ENCODE peak calls at places on chromosomes 13 and 19, in six cellular contexts. B is K562, C is GM12878, J is HepG2, N is upper lobe of left lung, K is HCT116. F is an unnamed sample.

GRCh38 chr19:572891-573825 is 762 bp downstream of the BSG start:
- ATAC-seq in N (peak; percentile 45), K (peak; percentile 20), B (peak; percentile 13), C (peak; percentile 10), J (peak; percentile 19), F (peak; percentile 8)

GRCh38 chr19:54271106-54271505 is 9.8 kb downstream of the LILRB2 start:
- ATAC-seq in N (peak; percentile 51), C (no peak), J (no peak), K (no peak), B (no peak), F (peak; percentile 55)

GRCh38 chr19:10013834-10014618 is 743 bp downstream of the RDH8 start:
- ATAC-seq in N (no peak), K (no peak), B (no peak), J (no peak), C (no peak), F (no peak)

GRCh38 chr13:96958286-96958891 is 35.9 kb downstream of the OXGR1 start:
- ATAC-seq in B (peak; percentile 57), C (peak; percentile 61), J (peak; percentile 36), N (no peak), K (peak; percentile 67), F (no peak)

GRCh38 chr19:7986321-7987083 is 18.9 kb downstream of the ELAVL1 start:
- ATAC-seq in C (no peak), J (no peak), N (no peak), B (no peak), K (no peak), F (no peak)

GRCh38 chr13:50697746-50698526 is 145.6 kb downstream of the DLEU7 start:
- ATAC-seq in J (no peak), C (no peak), B (no peak), K (no peak), N (no peak), F (no peak)

GRCh38 chr13:98752111-98752941 is at the start of gene SLC15A1:
- ATAC-seq in J (peak; percentile 40), C (no peak), B (no peak), K (peak; percentile 76), N (no peak), F (peak; percentile 32)

GRCh38 chr13:40271931-40272775 is 394.3 kb downstream of the FOXO1 start:
- ATAC-seq in K (peak; percentile 57), N (no peak), J (no peak), B (no peak), C (no peak), F (peak; percentile 85)

GRCh38 chr19:6707658-6708018 is 12.8 kb downstream of the C3 start:
- ATAC-seq in C (no peak), N (no peak), J (peak; percentile 12), K (no peak), B (peak; percentile 29), F (no peak)

GRCh38 chr19:54470991-54471782 is 1.9 kb downstream of the CDC42EP5 start:
- ATAC-seq in N (peak; percentile 56), C (peak; percentile 86), K (no peak), B (no peak), J (peak; percentile 36), F (peak; percentile 42)

GRCh38 chr19:54955356-54955755 is 8.0 kb upstream of the NLRP7 start:
- ATAC-seq in J (no peak), B (no peak), K (no peak), N (no peak), C (no peak), F (no peak)

GRCh38 chr13:30791354-30791921 is 56.1 kb downstream of the ALOX5AP start:
- ATAC-seq in C (no peak), B (no peak), J (no peak), N (no peak), K (no peak), F (no peak)

GRCh38 chr19:926595-927043 is 784 bp downstream of the ARID3A start:
- ATAC-seq in N (no peak), K (no peak), B (no peak), J (no peak), C (no peak), F (no peak)

GRCh38 chr19:45569619-45570421 is 14.8 kb downstream of the OPA3 start:
- ATAC-seq in B (peak; percentile 98), J (peak; percentile 89), N (peak; percentile 53), C (peak; percentile 97), K (peak; percentile 84), F (peak; percentile 51)

GRCh38 chr13:68551701-68552522 is 1321.8 kb upstream of the PCDH9 start:
- ATAC-seq in K (no peak), N (no peak), B (peak; percentile 35), J (peak; percentile 57), C (peak; percentile 54), F (no peak)

GRCh38 chr19:8080832-8081231 is 28.3 kb downstream of the CCL25 start:
- ATAC-seq in K (no peak), J (peak; percentile 51), N (no peak), B (no peak), C (no peak), F (no peak)

GRCh38 chr13:83151308-83151660 is 731.0 kb downstream of the SLITRK1 start:
- ATAC-seq in J (no peak), N (no peak), K (no peak), C (no peak), B (no peak), F (no peak)

GRCh38 chr13:40271511-40271910 is 394.9 kb downstream of the FOXO1 start:
- ATAC-seq in N (peak; percentile 24), K (no peak), B (no peak), C (no peak), J (no peak), F (peak; percentile 8)

GRCh38 chr19:38930776-38931761 is at the start of gene MRPS12:
- ATAC-seq in J (peak; percentile 97), B (peak; percentile 99), K (peak; percentile 96), C (peak; percentile 97), N (peak; percentile 98), F (peak; percentile 99)
- TF ChIP-seq POLR2A in J (peak; percentile 77), B (peak; percentile 90), K (peak; percentile 77), C (peak; percentile 87), N (no peak), F (peak; percentile 12)

DNA sequence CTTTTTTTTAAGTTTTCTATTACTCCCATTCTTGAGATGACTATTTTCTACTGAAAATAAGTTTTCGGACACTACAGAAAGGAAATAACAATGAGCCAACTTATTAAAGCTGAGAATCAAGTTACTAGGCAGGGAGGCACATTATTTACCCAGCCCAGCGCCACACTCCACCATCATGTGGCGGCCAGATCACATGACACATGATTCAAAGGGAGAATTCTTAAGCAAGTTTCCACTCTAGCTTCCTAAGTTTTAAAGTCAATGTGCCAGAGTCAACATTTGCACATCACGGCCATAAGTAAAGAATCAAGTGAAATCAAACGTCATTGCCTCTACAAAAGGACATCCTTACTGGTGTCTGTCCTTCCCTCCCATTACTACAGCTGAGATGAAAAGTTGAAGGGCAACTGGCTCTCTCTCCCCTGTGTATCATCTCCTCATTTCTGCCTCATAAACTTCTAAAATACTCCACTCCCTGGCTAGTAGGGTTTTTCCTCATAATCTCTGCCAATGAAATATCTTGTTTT is 81.7 kb downstream of the KLF12 start:
- ATAC-seq in B (no peak), K (no peak), N (no peak), C (no peak), J (no peak), F (no peak)
- TF ChIP-seq POLR2AphosphoS5 in B (no peak), K (no peak), N (no peak), C (no peak), J (no peak), F (no peak)

DNA sequence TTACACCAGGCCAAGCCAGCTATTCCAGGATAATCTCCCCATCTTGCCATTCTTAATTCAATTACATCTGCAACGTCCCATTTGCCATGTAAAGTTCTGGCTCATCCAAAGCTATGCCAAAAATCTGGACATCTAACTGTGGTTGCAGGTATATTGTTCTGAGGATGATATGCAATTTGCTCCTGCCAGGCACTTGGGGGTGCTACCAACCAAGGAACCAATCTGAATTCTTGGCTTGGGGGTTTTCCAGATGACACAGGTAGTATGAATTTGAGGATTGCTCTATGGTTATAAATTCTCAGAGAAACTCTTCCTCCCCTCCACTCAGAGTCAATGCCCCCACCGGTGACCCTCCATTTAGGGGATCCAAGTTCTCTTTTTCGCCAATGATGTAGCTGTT is 33.0 kb downstream of the CRYL1 start:
- ATAC-seq in C (peak; percentile 42), J (peak; percentile 33), N (no peak), K (peak; percentile 43), B (peak; percentile 67), F (no peak)
- TF ChIP-seq CTCF in C (peak; percentile 49), J (peak; percentile 79), N (peak; percentile 10), K (peak; percentile 42), B (peak; percentile 68), F (peak; percentile 30)

GRCh38 chr13:27969073-27969865 is at the start of gene CDX2:
- ATAC-seq in C (no peak), B (no peak), K (peak; percentile 84), J (no peak), N (no peak), F (no peak)
- TF ChIP-seq POLR2A in C (no peak), B (no peak), K (peak; percentile 85), J (no peak), N (no peak), F (no peak)

GRCh38 chr19:41299046-41299754 is 10.8 kb upstream of the CCDC97 start:
- ATAC-seq in B (no peak), N (no peak), J (no peak), K (no peak), C (no peak), F (peak; percentile 25)

GRCh38 chr19:41299755-41300089 is 10.2 kb upstream of the CCDC97 start:
- ATAC-seq in N (peak; percentile 5), C (no peak), K (no peak), B (no peak), J (no peak), F (peak; percentile 53)

GRCh38 chr19:41298327-41298964 is 11.5 kb upstream of the CCDC97 start:
- ATAC-seq in B (no peak), C (peak; percentile 55), K (no peak), J (peak; percentile 51), N (peak; percentile 91), F (peak; percentile 76)

GRCh38 chr19:41296323-41296935 is 13.5 kb upstream of the CCDC97 start:
- ATAC-seq in K (no peak), J (no peak), B (no peak), C (peak; percentile 22), N (no peak), F (no peak)

DNA sequence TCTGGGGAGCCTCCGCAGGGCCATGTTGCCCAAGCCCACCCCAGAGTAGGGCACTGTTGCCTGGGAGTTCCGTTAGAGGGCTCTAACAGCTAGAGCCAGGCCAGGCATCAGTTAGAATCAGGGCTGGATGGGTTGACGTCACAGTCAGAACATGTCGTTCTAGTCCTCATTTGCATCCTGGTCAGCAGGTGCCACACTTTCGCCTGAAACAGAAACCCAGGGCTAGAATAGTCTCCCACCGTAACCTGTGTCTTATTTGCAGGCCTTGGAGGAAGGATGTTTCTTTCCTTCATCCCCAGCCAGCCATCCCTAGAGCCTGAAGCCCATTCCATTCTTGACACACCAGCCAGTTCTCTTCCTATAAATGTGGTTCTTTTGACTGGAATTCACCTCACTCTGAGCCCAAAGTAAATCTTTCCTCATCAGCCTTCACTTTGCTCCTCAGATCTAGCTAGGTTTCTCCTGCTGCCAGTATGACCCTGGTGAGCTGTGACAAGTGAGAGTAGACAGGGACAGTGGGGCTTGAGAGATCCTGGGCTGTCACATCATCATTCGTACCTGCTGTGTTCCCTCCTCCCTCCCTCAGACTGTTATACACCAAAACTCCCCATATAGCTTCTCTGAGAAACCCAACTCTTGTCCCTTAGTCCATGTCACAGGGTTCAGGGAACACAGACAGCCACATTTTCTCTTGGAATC is 12.2 kb upstream of the CCDC97 start:
- ATAC-seq in K (no peak), C (peak; percentile 94), J (no peak), N (no peak), B (no peak), F (peak; percentile 36)
- TF ChIP-seq POLR2AphosphoS5 in K (no peak), C (peak; percentile 63), J (no peak), N (no peak), B (no peak), F (no peak)

GRCh38 chr13:91158015-91158390 is 189.5 kb upstream of the MIR17HG start:
- ATAC-seq in C (no peak), B (no peak), K (no peak), N (no peak), J (no peak), F (no peak)
- TF ChIP-seq CTCF in C (no peak), B (no peak), K (no peak), N (no peak), J (no peak), F (no peak)